ENCODE peak calls at places on chromosomes 7 and 10, in eight cellular contexts. O, S, P, M, K, E, Y and B are unnamed samples.

GRCh38 chr10:84140036-84140379 is 699 bp downstream of the GHITM start:
- DNase-seq in O (no peak), S (no peak), P (peak), M (no peak), K (no peak), E (no peak), Y (no peak), B (no peak)

GRCh38 chr7:111827863-111828504 is 265.7 kb upstream of the IMMP2L start:
- DNase-seq in O (no peak), S (peak), P (peak), M (no peak), K (no peak), E (no peak), Y (no peak), B (no peak)

GRCh38 chr10:116110736-116111135 is 162.3 kb downstream of the GFRA1 start:
- DNase-seq in O (no peak), S (no peak), P (no peak), M (no peak), K (no peak), E (no peak), Y (no peak), B (no peak)

GRCh38 chr10:8060704-8061121 is 6.2 kb downstream of the GATA3 start:
- DNase-seq in O (no peak), S (no peak), P (no peak), M (no peak), K (no peak), E (no peak), Y (no peak), B (no peak)

GRCh38 chr7:1666779-1667565 is 3.1 kb upstream of the ELFN1 start:
- DNase-seq in O (peak), S (no peak), P (no peak), M (peak), K (no peak), E (peak), Y (no peak), B (no peak)

GRCh38 chr7:55534262-55534915 is 37.9 kb downstream of the VOPP1 start:
- DNase-seq in O (peak), S (no peak), P (no peak), M (no peak), K (peak), E (no peak), Y (no peak), B (no peak)

GRCh38 chr7:108094933-108095710 is 35.0 kb downstream of the LAMB4 start:
- DNase-seq in O (peak), S (peak), P (peak), M (peak), K (no peak), E (no peak), Y (no peak), B (peak)

GRCh38 chr7:145082366-145083240 is 246.8 kb upstream of the TPK1 start:
- DNase-seq in O (no peak), S (no peak), P (no peak), M (no peak), K (no peak), E (no peak), Y (no peak), B (no peak)

GRCh38 chr10:8069627-8070026 is 15.1 kb downstream of the GATA3 start:
- DNase-seq in O (no peak), S (no peak), P (no peak), M (no peak), K (no peak), E (no peak), Y (no peak), B (no peak)

GRCh38 chr7:13235961-13236360 is 548.5 kb downstream of the ARL4A start:
- DNase-seq in O (no peak), S (no peak), P (no peak), M (no peak), K (no peak), E (no peak), Y (no peak), B (no peak)

GRCh38 chr10:122282253-122282671 is 11.2 kb downstream of the BTBD16 start:
- DNase-seq in O (peak), S (no peak), P (peak), M (no peak), K (no peak), E (no peak), Y (no peak), B (no peak)

GRCh38 chr10:104406715-104407517 is 53.3 kb downstream of the CFAP58 start:
- DNase-seq in O (no peak), S (no peak), P (peak), M (no peak), K (no peak), E (no peak), Y (no peak), B (no peak)

GRCh38 chr10:77104459-77104980 is 533.1 kb downstream of the KCNMA1 start:
- DNase-seq in O (peak), S (no peak), P (peak), M (no peak), K (no peak), E (no peak), Y (no peak), B (no peak)

GRCh38 chr10:100781145-100781665 is 35.8 kb downstream of the PAX2 start:
- DNase-seq in O (no peak), S (no peak), P (no peak), M (no peak), K (no peak), E (no peak), Y (no peak), B (no peak)

GRCh38 chr7:112362796-112363195 is 87.5 kb upstream of the IFRD1 start:
- DNase-seq in O (no peak), S (no peak), P (no peak), M (no peak), K (no peak), E (no peak), Y (peak), B (no peak)

GRCh38 chr10:131242007-131242406 is 69.5 kb downstream of the TCERG1L start:
- DNase-seq in O (no peak), S (peak), P (no peak), M (peak), K (no peak), E (no peak), Y (no peak), B (no peak)

GRCh38 chr7:66504131-66504530 is 124.5 kb upstream of the KCTD7 start:
- DNase-seq in O (peak), S (no peak), P (no peak), M (no peak), K (no peak), E (no peak), Y (no peak), B (no peak)

GRCh38 chr10:95240811-95241210 is 46.8 kb downstream of the ACSM6 start:
- DNase-seq in O (no peak), S (no peak), P (no peak), M (no peak), K (no peak), E (no peak), Y (no peak), B (no peak)